ENCODE peak calls at places on chromosomes 5 and 9, in five cellular contexts. N is glutamatergic neuron; Z is stimulated activated CD4-positive, alpha-beta T cell treated with anti-CD3 and anti-CD28 coated beads, Interleukin-15, amount 100 ng/mL, for 24 hours; P is activated T-cell treated with anti-CD3 and anti-CD28 coated beads for 1 hour; Y is activated CD4-positive, alpha-beta T cell treated with anti-CD3 and anti-CD28 coated beads, Interleukin-2, amount 50 U/mL, for 48 hours. V is an unnamed sample.

GRCh38 chr9:105405514-105406131 is 42.2 kb upstream of the FSD1L start:
- DNase-seq in N (peak), Z (peak), P (no peak), Y (peak), V (peak)

GRCh38 chr9:92954078-92954861 is 6.9 kb downstream of the FGD3 start:
- DNase-seq in N (no peak), Z (peak), P (peak), Y (peak), V (peak)

GRCh38 chr5:72379936-72380335 is 59.8 kb downstream of the PTCD2 start:
- DNase-seq in N (no peak), Z (no peak), P (no peak), Y (no peak), V (peak)

GRCh38 chr5:139774980-139775654 is 20.5 kb upstream of the PSD2 start:
- DNase-seq in N (peak), Z (peak), P (peak), Y (peak), V (peak)

GRCh38 chr9:138102246-138103051 is 224.9 kb downstream of the CACNA1B start:
- DNase-seq in N (no peak), Z (no peak), P (no peak), Y (no peak), V (no peak)

GRCh38 chr9:134320916-134321570 is 5.2 kb upstream of the RXRA start:
- DNase-seq in N (peak), Z (no peak), P (no peak), Y (no peak), V (no peak)

GRCh38 chr9:127931092-127931881 is 710 bp upstream of the PIP5KL1 start:
- DNase-seq in N (peak), Z (peak), P (no peak), Y (no peak), V (peak)

GRCh38 chr5:102713682-102714231 is 41.3 kb upstream of the PAM start:
- DNase-seq in N (no peak), Z (no peak), P (no peak), Y (no peak), V (no peak)

GRCh38 chr5:150645070-150645700 is 4.7 kb downstream of the SYNPO start:
- DNase-seq in N (peak), Z (no peak), P (no peak), Y (no peak), V (peak)

GRCh38 chr5:15737882-15738677 is 238.1 kb downstream of the FBXL7 start:
- DNase-seq in N (no peak), Z (no peak), P (no peak), Y (no peak), V (no peak)

GRCh38 chr9:131237931-131238401 is 38.3 kb downstream of the FAM78A start:
- DNase-seq in N (peak), Z (peak), P (peak), Y (peak), V (peak)

V was measured in RPMI7951.